ENCODE peak calls at places on chromosomes 3 and 15, in six cellular contexts. B, Z, S, Q, E and D are unnamed samples.

GRCh38 chr3:129104051-129104450 is 17.6 kb downstream of the RAB43 start:
- DNase-seq in B (no peak), Z (no peak), S (no peak), Q (no peak), E (no peak), D (no peak)

GRCh38 chr3:185935465-185936263 is 2.1 kb downstream of the TRA2B start:
- DNase-seq in B (peak), Z (peak), S (no peak), Q (no peak), E (peak), D (peak)

GRCh38 chr3:27939940-27940339 is 217.8 kb upstream of the EOMES start:
- DNase-seq in B (peak), Z (peak), S (peak), Q (no peak), E (peak), D (no peak)

GRCh38 chr3:197280156-197280555 is 18.3 kb downstream of the DLG1 start:
- DNase-seq in B (no peak), Z (no peak), S (no peak), Q (no peak), E (no peak), D (no peak)

GRCh38 chr3:44958406-44958805 is 17.6 kb downstream of the ZDHHC3 start:
- DNase-seq in B (no peak), Z (no peak), S (no peak), Q (no peak), E (no peak), D (no peak)

GRCh38 chr15:100309984-100310291 is 31.8 kb downstream of the ADAMTS17 start:
- DNase-seq in B (no peak), Z (no peak), S (no peak), Q (no peak), E (no peak), D (no peak)

GRCh38 chr3:57840445-57840844 is 84.3 kb downstream of the SLMAP start:
- DNase-seq in B (no peak), Z (no peak), S (no peak), Q (peak), E (no peak), D (no peak)

GRCh38 chr15:84955089-84955848 is 26.4 kb upstream of the PDE8A start:
- DNase-seq in B (peak), Z (peak), S (peak), Q (peak), E (peak), D (peak)

GRCh38 chr3:155664922-155665695 is 79.8 kb downstream of the PLCH1 start:
- DNase-seq in B (peak), Z (peak), S (no peak), Q (no peak), E (peak), D (no peak)

GRCh38 chr15:33737687-33738606 is 230.3 kb upstream of the CHRM5 start:
- DNase-seq in B (no peak), Z (peak), S (peak), Q (peak), E (peak), D (peak)

GRCh38 chr3:87197531-87197930 is 29.6 kb upstream of the CHMP2B start:
- DNase-seq in B (no peak), Z (no peak), S (no peak), Q (no peak), E (no peak), D (no peak)

GRCh38 chr3:52039846-52040245 is 16.5 kb downstream of the DUSP7 start:
- DNase-seq in B (peak), Z (peak), S (no peak), Q (no peak), E (peak), D (no peak)

GRCh38 chr3:191244242-191244867 is 45.3 kb downstream of the OSTN start:
- DNase-seq in B (no peak), Z (no peak), S (no peak), Q (peak), E (no peak), D (peak)

GRCh38 chr3:42451546-42452230 is 41.3 kb upstream of the LYZL4 start:
- DNase-seq in B (no peak), Z (no peak), S (no peak), Q (no peak), E (no peak), D (no peak)

GRCh38 chr15:52801748-52802085 is 11.6 kb upstream of the ONECUT1 start:
- DNase-seq in B (no peak), Z (no peak), S (no peak), Q (no peak), E (peak), D (no peak)

GRCh38 chr3:158104346-158105020 is 1.7 kb downstream of the SHOX2 start:
- DNase-seq in B (no peak), Z (no peak), S (no peak), Q (no peak), E (no peak), D (no peak)

GRCh38 chr3:125123906-125124305 is 68.1 kb upstream of the HEG1 start:
- DNase-seq in B (peak), Z (no peak), S (no peak), Q (no peak), E (no peak), D (no peak)

GRCh38 chr3:11603628-11604027 is 40.1 kb downstream of the VGLL4 start:
- DNase-seq in B (peak), Z (no peak), S (no peak), Q (peak), E (no peak), D (peak)
- H3K4me2 ChIP-seq in B (peak), Z (no peak), S (no peak), Q (peak), E (no peak), D (peak)

DNA sequence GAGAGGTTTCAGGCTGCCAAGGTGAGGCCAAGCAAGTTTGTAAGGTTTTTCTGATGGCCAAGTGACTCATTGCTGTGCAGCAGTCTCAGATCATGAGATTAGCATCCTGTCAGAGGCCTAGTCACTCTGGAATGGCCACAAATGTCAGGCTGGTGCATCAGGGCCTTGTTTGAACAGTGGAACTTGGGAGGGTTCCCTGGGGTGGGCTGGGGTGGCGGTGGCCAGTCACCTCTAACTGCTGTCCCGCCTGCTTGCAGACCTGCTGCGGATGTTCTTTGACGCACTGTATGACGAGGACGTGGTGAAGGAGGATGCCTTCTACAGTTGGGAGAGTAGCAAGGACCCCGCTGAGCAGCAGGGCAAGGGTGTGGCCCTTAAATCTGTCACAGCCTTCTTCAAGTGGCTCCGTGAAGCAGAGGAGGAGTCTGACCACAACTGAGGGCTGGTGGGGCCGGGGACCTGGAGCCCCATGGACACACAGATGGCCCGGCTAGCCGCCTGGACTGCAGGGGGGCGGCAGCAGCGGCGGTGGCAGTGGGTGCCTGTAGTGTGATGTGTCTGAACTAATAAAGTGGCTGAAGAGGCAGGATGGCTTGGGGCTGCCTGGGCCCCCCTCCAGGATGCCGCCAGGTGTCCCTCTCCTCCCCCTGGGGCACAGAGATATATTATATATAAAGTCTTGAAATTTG is 2.8 kb upstream of the FAM131A start:
- DNase-seq in B (peak), Z (peak), S (no peak), Q (no peak), E (no peak), D (peak)
- H3K27ac ChIP-seq in B (peak), Z (peak), S (no peak), Q (no peak), E (peak), D (peak)

GRCh38 chr3:10407361-10407760 is 86.4 kb upstream of the SEC13 start:
- DNase-seq in B (no peak), Z (no peak), S (no peak), Q (no peak), E (no peak), D (no peak)
- H3K4me2 ChIP-seq in B (no peak), Z (no peak), S (no peak), Q (no peak), E (no peak), D (no peak)

DNA sequence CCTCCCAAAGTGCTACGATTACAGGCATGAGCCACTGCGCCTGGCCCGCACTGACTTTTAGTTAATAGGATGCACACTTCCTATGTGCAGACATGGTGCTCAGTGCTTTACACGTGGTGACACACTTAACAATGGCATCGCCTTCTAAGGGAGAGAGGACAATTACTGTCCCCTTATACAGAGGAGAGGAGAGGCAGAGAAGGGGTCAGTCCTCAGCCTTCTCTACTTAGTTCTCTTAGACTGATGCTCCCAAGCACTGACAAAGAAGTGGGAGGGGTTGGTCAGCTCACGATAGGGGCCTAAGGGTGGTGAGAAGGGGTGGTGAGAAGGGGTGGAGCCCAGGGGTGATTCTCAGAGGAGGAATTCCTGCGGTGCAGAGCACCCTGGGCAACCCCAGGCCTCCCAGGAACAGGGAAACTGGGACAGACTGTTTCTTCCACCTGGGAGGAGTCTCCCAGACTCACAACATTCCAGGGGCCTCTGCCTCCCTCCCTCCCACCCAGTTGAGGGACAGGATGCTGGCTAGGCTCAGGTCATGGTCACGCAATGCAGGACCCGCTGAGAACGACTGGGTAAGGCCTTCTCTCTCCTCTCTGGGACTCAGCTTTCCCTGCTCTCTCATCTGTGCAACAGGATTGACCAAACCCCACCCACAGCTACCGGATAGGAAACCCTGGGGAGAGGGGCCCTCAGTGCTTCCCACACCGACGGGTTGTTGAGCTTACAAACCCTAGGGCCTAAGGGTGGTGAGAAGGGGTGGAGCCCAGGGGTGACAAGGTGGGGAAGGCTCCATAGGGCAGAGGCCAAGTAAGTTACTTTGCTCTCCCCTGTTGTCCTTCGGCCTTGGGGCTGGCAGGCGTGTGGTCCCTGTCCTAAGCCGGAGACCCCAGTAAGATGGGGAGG is 1.6 kb downstream of the TPRA1 start:
- DNase-seq in B (peak), Z (peak), S (peak), Q (peak), E (peak), D (peak)
- H3K27ac ChIP-seq in B (peak), Z (peak), S (no peak), Q (peak), E (no peak), D (peak)